ENCODE peak calls at places on chromosomes 6 and 20, in eight cellular contexts. P is hepatocyte, G is GM23338, W is OCI-LY7, U is SK-N-SH, R is HCT116, B is PC-3, O is MM.1S. L is an unnamed sample.

GRCh38 chr20:59403261-59403961 is 103.0 kb downstream of the EDN3 start:
- DNase-seq in W (peak; percentile 39), R (no peak), P (peak; percentile 79), U (peak; percentile 95), B (peak; percentile 52), G (peak; percentile 75), O (peak; percentile 33), L (peak; percentile 87)

GRCh38 chr6:5012531-5012930 is 8.7 kb upstream of the RPP40 start:
- DNase-seq in U (no peak), O (no peak), R (no peak), W (no peak), G (no peak), B (no peak), P (no peak), L (no peak)

GRCh38 chr6:152360016-152360415 is 277.1 kb downstream of the SYNE1 start:
- DNase-seq in W (no peak), O (no peak), R (no peak), G (no peak), P (no peak), B (no peak), U (no peak), L (no peak)

GRCh38 chr6:115643762-115644161 is 416.9 kb downstream of the FRK start:
- DNase-seq in W (no peak), U (no peak), P (peak; percentile 53), B (peak; percentile 66), R (peak; percentile 13), G (no peak), O (no peak), L (no peak)

GRCh38 chr6:126033696-126034095 is 47.4 kb downstream of the TRMT11 start:
- DNase-seq in R (no peak), O (peak; percentile 23), W (peak; percentile 18), U (peak; percentile 41), G (peak; percentile 72), P (peak; percentile 79), B (peak; percentile 56), L (peak; percentile 78)

GRCh38 chr6:121901432-121901831 is 466.0 kb downstream of the GJA1 start:
- DNase-seq in R (no peak), O (no peak), U (no peak), G (no peak), W (no peak), P (no peak), B (no peak), L (no peak)

GRCh38 chr6:127338936-127339335 is 4.5 kb downstream of the ECHDC1 start:
- DNase-seq in P (no peak), G (no peak), U (no peak), O (no peak), W (no peak), B (no peak), R (no peak), L (no peak)

GRCh38 chr6:156865019-156865629 is 87.9 kb downstream of the ARID1B start:
- DNase-seq in O (no peak), B (no peak), R (no peak), P (no peak), W (no peak), U (no peak), G (no peak), L (no peak)

GRCh38 chr20:13650474-13650873 is 11.7 kb upstream of the TASP1 start:
- DNase-seq in W (no peak), B (no peak), P (no peak), G (no peak), U (no peak), O (no peak), R (no peak), L (no peak)

GRCh38 chr6:80348263-80348662 is 241.8 kb downstream of the BCKDHB start:
- DNase-seq in G (no peak), W (no peak), U (no peak), R (no peak), P (no peak), B (no peak), O (no peak), L (no peak)

GRCh38 chr6:73476722-73477121 is 15.2 kb downstream of the MTO1 start:
- DNase-seq in B (no peak), P (no peak), R (no peak), U (no peak), G (no peak), O (no peak), W (no peak), L (no peak)

DNA sequence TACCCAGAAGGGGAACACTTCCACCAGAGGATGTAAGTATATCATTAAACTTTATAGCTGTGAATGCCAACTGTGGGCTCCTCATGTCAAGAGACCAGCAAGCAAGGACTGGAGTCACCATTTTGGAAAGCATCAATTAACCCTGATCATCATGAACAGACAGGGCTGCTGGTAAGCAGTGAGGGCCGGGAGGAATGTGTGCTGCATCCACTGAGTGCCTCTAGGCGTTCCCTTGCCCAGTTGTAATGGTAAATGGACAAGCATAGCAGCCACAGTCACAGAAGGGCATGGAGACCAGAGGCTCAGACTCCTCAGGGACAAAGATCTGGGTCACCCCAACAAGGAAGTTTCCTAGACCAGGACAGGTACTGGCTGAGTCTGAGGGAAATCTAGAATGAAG is 23.6 kb downstream of the LINC00237 start:
- DNase-seq in P (no peak), O (no peak), B (no peak), U (no peak), R (no peak), W (no peak), G (no peak), L (no peak)
- TF ChIP-seq EZH2phosphoT487 in P (no peak), O (no peak), B (no peak), U (no peak), R (no peak), W (no peak), G (no peak), L (no peak)

GRCh38 chr6:106748547-106749207 is 119.3 kb downstream of the QRSL1 start:
- DNase-seq in G (peak; percentile 63), R (no peak), U (no peak), W (no peak), P (no peak), B (no peak), O (no peak), L (no peak)
- TF ChIP-seq CTCF in G (peak; percentile 55), R (peak; percentile 40), U (no peak), W (peak; percentile 55), P (peak; percentile 18), B (peak; percentile 24), O (no peak), L (peak; percentile 35)

DNA sequence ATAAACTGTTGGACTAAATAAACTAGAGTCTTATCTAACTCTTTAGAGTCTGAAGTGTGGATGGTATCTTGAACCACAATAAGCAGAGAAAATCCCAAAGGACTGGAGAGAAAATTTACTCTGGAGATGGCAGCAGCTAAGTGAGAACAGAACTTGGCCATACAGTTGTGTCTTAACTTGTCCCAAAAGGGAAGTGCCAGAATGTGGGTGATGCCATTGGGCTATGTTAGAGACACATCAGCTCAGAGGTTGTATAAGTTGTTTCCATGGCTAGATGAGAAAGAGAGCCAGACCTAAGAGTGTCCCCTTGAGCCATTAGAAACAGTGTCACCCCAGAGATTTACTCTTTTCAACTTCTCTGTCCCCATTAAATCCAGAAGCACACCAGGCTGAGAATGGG is 36.2 kb downstream of the FOXO3 start:
- DNase-seq in R (no peak), G (no peak), B (no peak), P (no peak), W (peak; percentile 24), U (no peak), O (no peak), L (no peak)
- TF ChIP-seq EZH2phosphoT487 in R (no peak), G (no peak), B (no peak), P (no peak), W (no peak), U (no peak), O (no peak), L (no peak)

GRCh38 chr6:17093692-17094091 is 8.2 kb upstream of the STMND1 start:
- DNase-seq in G (peak; percentile 72), P (no peak), R (no peak), B (peak; percentile 62), W (no peak), O (no peak), U (peak; percentile 16), L (peak; percentile 56)

GRCh38 chr6:17088091-17088611 is 13.7 kb upstream of the STMND1 start:
- DNase-seq in U (no peak), O (no peak), W (no peak), B (no peak), P (no peak), R (no peak), G (no peak), L (no peak)

GRCh38 chr6:17096076-17096475 is 5.8 kb upstream of the STMND1 start:
- DNase-seq in U (no peak), G (peak; percentile 33), P (peak; percentile 13), W (no peak), O (no peak), B (no peak), R (no peak), L (peak; percentile 25)

GRCh38 chr6:17086469-17086868 is 15.4 kb upstream of the STMND1 start:
- DNase-seq in B (peak; percentile 93), W (peak; percentile 2), G (peak; percentile 68), O (peak; percentile 24), P (peak; percentile 89), U (peak; percentile 66), R (peak; percentile 75), L (peak; percentile 59)

DNA sequence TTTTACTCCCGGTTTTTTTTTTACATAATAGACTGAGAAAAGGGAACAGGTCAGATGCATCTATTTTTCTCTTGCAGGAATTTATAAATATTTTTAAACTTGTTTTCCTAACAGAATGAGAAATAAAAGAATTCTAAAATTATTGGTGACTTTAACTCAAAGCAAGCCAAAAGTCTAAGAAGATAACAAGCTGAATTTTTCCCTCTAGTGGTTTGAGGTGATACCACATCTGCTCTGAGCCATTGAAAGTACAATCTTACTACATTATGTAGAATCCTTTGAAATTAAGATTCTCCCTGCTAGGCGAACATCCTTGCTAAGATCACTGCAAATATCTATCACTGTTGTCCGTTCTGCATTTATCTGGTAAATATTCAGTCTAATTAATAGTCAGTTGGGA is 10.7 kb upstream of the STMND1 start:
- DNase-seq in R (no peak), G (peak; percentile 38), W (no peak), O (no peak), U (no peak), B (peak; percentile 43), P (no peak), L (peak; percentile 13)
- TF ChIP-seq CTCF in R (peak; percentile 37), G (peak; percentile 54), W (peak; percentile 19), O (peak; percentile 6), U (peak; percentile 62), B (peak; percentile 62), P (peak; percentile 20), L (peak; percentile 56)

DNA sequence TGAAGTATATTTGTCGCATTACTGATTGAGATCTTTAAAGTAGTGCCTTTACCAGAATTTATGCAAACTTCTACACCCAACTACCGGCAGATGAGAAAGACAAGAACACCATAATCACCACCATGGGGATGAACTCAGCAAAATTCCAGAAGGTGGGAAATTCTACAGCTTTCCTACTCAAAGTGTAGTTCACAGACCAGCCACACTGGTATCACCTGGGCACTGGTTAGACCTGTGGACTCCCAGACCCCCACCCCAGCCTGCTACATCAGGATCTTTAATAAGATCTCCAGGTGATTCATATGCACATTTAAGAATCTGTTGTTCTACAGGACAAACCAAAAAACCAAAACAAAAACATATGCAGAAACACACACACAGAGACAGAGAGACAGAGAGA is 67.9 kb downstream of the POPDC3 start:
- DNase-seq in P (no peak), W (no peak), R (no peak), B (no peak), O (no peak), U (no peak), G (peak; percentile 14), L (no peak)
- TF ChIP-seq EZH2phosphoT487 in P (no peak), W (no peak), R (no peak), B (no peak), O (no peak), U (no peak), G (no peak), L (no peak)

L was measured in neural progenitor cell.